ENCODE peak calls at places on chromosome 15, in four cellular contexts. I, M, H and Z are unnamed samples.

GRCh38 chr15:90866161-90866715 is 2.1 kb upstream of the FURIN start:
- DNase-seq in H (no peak), I (no peak), M (no peak), Z (no peak)

GRCh38 chr15:77632760-77633133 is at the start of gene LINGO1:
- DNase-seq in M (peak), H (no peak), I (no peak), Z (no peak)

GRCh38 chr15:40354408-40355171 is 3.4 kb upstream of the DISP2 start:
- DNase-seq in H (no peak), I (no peak), M (peak), Z (no peak)

GRCh38 chr15:67076147-67076843 is 10.9 kb downstream of the SMAD3 start:
- DNase-seq in H (no peak), M (peak), I (peak), Z (no peak)

GRCh38 chr15:68578960-68579935 is at the start of gene CORO2B:
- DNase-seq in I (no peak), H (no peak), M (no peak), Z (no peak)

GRCh38 chr15:67110400-67110799 is 45.0 kb downstream of the SMAD3 start:
- DNase-seq in I (no peak), M (no peak), H (no peak), Z (no peak)

GRCh38 chr15:92921215-92922131 is 21.3 kb downstream of the CHD2 start:
- DNase-seq in I (peak), H (no peak), M (no peak), Z (no peak)

GRCh38 chr15:50884583-50884982 is 23.9 kb upstream of the AP4E1 start:
- DNase-seq in M (no peak), H (no peak), I (no peak), Z (no peak)

GRCh38 chr15:39936187-39936586 is 2.3 kb downstream of the EIF2AK4 start:
- DNase-seq in H (no peak), I (no peak), M (no peak), Z (no peak)

GRCh38 chr15:81825136-81825535 is 220.7 kb downstream of the MEX3B start:
- DNase-seq in M (no peak), H (no peak), I (no peak), Z (no peak)

GRCh38 chr15:74196175-74196574 is 6.4 kb downstream of the STRA6 start:
- DNase-seq in I (peak), H (no peak), M (no peak), Z (peak)

GRCh38 chr15:37106490-37107001 is 6.2 kb upstream of the MEIS2 start:
- DNase-seq in M (peak), I (no peak), H (no peak), Z (no peak)

GRCh38 chr15:34246276-34247010 is 21.6 kb downstream of the EMC4 start:
- DNase-seq in I (no peak), H (no peak), M (no peak), Z (no peak)

GRCh38 chr15:64653757-64654156 is 121.6 kb downstream of the RBPMS2 start:
- DNase-seq in H (no peak), M (no peak), I (no peak), Z (no peak)

GRCh38 chr15:100558771-100559254 is 30.1 kb upstream of the CERS3 start:
- DNase-seq in I (no peak), H (no peak), M (no peak), Z (no peak)

GRCh38 chr15:74632601-74633000 is 17.0 kb downstream of the CLK3 start:
- DNase-seq in H (no peak), M (no peak), I (no peak), Z (no peak)

GRCh38 chr15:80418892-80419537 is 14.8 kb downstream of the ARNT2 start:
- DNase-seq in I (peak), M (peak), H (no peak), Z (peak)

GRCh38 chr15:89112341-89112971 is 24.2 kb downstream of the ABHD2 start:
- DNase-seq in H (no peak), M (no peak), I (peak), Z (peak)

GRCh38 chr15:74626752-74627692 is 11.4 kb downstream of the CLK3 start:
- DNase-seq in M (no peak), H (no peak), I (no peak), Z (no peak)

GRCh38 chr15:99762288-99762687 is 29.1 kb upstream of the LYSMD4 start:
- DNase-seq in I (no peak), M (no peak), H (no peak), Z (no peak)

GRCh38 chr15:100170280-100170654 is 171.5 kb downstream of the ADAMTS17 start:
- DNase-seq in H (no peak), I (no peak), M (no peak), Z (no peak)

GRCh38 chr15:94456246-94456645 is 224.9 kb downstream of the MCTP2 start:
- DNase-seq in M (no peak), H (no peak), I (no peak), Z (no peak)

GRCh38 chr15:59828262-59828661 is 139.1 kb upstream of the BNIP2 start:
- DNase-seq in H (no peak), M (no peak), I (no peak), Z (no peak)

GRCh38 chr15:65816441-65816840 is 24.3 kb upstream of the DENND4A start:
- DNase-seq in M (no peak), I (no peak), H (no peak), Z (no peak)

GRCh38 chr15:88108991-88109390 is 147.5 kb downstream of the NTRK3 start:
- DNase-seq in I (no peak), H (no peak), M (no peak), Z (no peak)

GRCh38 chr15:89829616-89830440 is 15.2 kb upstream of the ANPEP start:
- DNase-seq in I (no peak), H (no peak), M (no peak), Z (no peak)

GRCh38 chr15:74798388-74799254 is 14.0 kb upstream of the LMAN1L start:
- DNase-seq in I (no peak), H (no peak), M (no peak), Z (no peak)

GRCh38 chr15:100909582-100909981 is 9.6 kb upstream of the LRRK1 start:
- DNase-seq in M (no peak), I (no peak), H (no peak), Z (no peak)

GRCh38 chr15:59339252-59339672 is 33.4 kb downstream of the MYO1E start:
- DNase-seq in H (no peak), I (no peak), M (no peak), Z (peak)

GRCh38 chr15:44541282-44541958 is 4.5 kb downstream of the EIF3J start:
- DNase-seq in H (no peak), I (no peak), M (no peak), Z (peak)

GRCh38 chr15:101171954-101172353 is 79.9 kb downstream of the CHSY1 start:
- DNase-seq in H (no peak), M (no peak), I (no peak), Z (no peak)

GRCh38 chr15:99983171-99983891 is 250.1 kb upstream of the LYSMD4 start:
- DNase-seq in H (peak), I (no peak), M (no peak), Z (no peak)

GRCh38 chr15:29132786-29133185 is 136.8 kb downstream of the NSMCE3 start:
- DNase-seq in I (no peak), H (no peak), M (no peak), Z (no peak)

GRCh38 chr15:80578871-80579270 is 116.2 kb upstream of the ABHD17C start:
- DNase-seq in H (no peak), M (no peak), I (no peak), Z (no peak)

GRCh38 chr15:88894348-88894818 is 961 bp downstream of the HAPLN3 start:
- DNase-seq in M (peak), I (no peak), H (no peak), Z (peak)

GRCh38 chr15:90097475-90097874 is 4.8 kb downstream of the IDH2 start:
- DNase-seq in H (no peak), I (no peak), M (no peak), Z (no peak)

GRCh38 chr15:51714162-51714561 is 23.3 kb downstream of the LYSMD2 start:
- DNase-seq in I (no peak), H (no peak), M (no peak), Z (no peak)

GRCh38 chr15:68348064-68348463 is 70.5 kb downstream of the FEM1B start:
- DNase-seq in H (no peak), M (peak), I (no peak), Z (no peak)

GRCh38 chr15:100114526-100114925 is 227.2 kb downstream of the ADAMTS17 start:
- DNase-seq in M (no peak), I (no peak), H (no peak), Z (no peak)

GRCh38 chr15:63061971-63062370 is 19.4 kb downstream of the TPM1 start:
- DNase-seq in I (no peak), H (no peak), M (no peak), Z (no peak)

GRCh38 chr15:63059075-63059474 is 16.5 kb downstream of the TPM1 start:
- DNase-seq in M (no peak), I (no peak), H (no peak), Z (no peak)

GRCh38 chr15:63059573-63060216 is 17.1 kb downstream of the TPM1 start:
- DNase-seq in I (no peak), M (no peak), H (no peak), Z (no peak)

GRCh38 chr15:63063164-63063756 is 20.7 kb downstream of the TPM1 start:
- DNase-seq in H (no peak), I (no peak), M (peak), Z (no peak)

DNA sequence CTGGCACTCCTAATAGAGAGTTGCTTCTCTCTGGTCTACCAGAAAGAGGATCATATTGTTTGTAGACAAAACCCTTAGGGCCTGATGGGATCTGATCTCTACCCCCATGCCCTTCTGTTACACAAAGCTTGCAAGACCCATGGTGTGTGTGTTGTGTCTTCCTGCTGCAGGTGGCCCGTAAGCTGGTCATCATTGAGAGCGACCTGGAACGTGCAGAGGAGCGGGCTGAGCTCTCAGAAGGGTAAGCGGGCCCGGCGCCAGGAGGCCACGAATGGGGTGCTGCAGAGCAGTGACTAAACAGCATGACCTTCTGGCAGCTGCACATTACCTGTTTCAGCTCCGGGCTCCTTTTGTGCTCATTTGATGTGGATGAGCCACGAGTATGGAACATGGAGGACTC is 18.2 kb downstream of the TPM1 start:
- DNase-seq in I (no peak), H (no peak), M (no peak), Z (no peak)
- TF ChIP-seq POLR2AphosphoS5 in I (no peak), H (peak), M (no peak), Z (no peak)

GRCh38 chr15:70342141-70342540 is 244.4 kb upstream of the TLE3 start:
- DNase-seq in H (no peak), I (no peak), M (no peak), Z (no peak)
- TF ChIP-seq FOSL1 in H (no peak), I (no peak), M (no peak), Z (no peak)

DNA sequence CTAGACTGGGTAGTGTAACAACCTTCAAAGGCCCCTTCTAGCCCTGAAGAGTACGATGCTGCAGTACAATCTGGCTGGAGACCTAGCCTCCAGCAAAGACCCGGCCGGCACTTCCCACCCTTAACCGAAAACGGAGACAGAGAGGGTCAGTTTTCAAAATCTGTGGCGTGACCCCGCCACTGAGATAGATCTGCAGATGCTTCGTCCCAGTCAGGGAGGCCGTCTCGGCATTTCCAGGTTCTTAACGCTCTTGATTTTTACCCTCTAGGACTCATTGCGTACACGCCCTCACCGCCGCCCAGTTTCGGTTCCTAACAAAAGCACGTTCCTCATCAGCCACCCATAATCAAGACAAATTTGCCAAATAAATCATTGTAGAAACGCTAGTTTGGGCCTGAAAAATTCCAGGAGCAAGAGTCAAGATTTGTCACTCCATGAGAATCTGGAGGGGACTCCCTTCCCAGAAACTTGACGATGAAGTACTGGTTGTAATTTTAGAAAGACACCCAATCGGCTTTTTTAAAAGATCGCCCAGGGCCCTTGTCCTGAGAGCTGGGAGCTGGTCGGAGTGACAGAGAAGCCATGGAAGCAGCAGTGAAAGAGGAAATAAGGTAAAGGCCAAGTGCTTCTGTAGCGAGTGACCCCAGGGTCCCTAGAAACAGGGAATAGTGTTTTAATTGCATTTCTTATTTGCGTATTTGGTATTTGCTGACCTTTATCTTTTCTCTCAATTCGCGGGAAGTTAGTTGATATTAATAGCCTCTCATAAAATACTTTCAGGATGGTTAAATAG is 863 bp upstream of the TMEM87A start:
- DNase-seq in H (no peak), I (no peak), M (peak), Z (peak)
- TF ChIP-seq POLR2AphosphoS5 in H (no peak), I (no peak), M (no peak), Z (no peak)

DNA sequence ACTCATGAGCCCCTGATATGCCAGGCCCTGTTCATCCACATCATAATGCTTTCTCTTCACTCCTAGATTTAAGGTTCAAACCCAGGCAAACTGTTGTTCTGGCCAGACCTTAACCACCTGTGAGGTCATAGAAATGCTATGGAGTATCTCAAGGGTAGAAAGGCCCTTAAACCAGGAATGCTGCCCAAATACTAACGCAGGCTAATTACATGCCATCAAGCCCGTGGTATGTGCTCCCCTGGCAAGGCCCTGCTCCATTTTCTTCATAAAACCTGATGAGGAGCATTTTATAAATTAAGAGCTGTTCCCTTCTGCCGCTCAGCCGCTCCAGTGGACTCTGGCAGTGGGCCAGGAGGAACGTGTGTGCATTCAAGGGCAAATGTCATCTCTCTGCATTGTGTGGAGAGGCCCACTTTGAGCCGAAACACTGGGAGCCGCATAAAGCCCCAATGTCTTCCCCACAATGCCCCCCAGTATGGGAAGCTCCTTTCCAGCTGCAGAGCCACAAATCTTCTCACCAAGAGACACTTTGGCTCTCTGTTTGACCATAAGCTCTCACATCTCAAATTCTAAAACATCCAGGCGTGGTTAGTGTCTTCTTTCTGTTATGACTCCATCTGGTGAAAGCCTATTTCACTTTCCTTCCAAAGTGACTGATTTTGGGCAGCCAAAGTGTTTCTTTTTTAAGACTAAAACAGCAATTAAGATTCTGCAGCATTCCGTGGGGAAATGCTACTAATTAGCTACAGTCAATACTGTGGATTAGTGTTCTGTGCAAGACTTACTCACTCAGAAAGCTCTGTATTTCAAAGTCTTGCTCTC is 210.7 kb upstream of the NR2E3 start:
- DNase-seq in M (no peak), H (no peak), I (no peak), Z (no peak)
- TF ChIP-seq FOSL1 in M (no peak), H (no peak), I (no peak), Z (no peak)

GRCh38 chr15:62896969-62897486 is 145.5 kb upstream of the TPM1 start:
- DNase-seq in H (no peak), M (peak), I (peak), Z (peak)
- TF ChIP-seq POLR2AphosphoS5 in H (no peak), M (no peak), I (peak), Z (no peak)

DNA sequence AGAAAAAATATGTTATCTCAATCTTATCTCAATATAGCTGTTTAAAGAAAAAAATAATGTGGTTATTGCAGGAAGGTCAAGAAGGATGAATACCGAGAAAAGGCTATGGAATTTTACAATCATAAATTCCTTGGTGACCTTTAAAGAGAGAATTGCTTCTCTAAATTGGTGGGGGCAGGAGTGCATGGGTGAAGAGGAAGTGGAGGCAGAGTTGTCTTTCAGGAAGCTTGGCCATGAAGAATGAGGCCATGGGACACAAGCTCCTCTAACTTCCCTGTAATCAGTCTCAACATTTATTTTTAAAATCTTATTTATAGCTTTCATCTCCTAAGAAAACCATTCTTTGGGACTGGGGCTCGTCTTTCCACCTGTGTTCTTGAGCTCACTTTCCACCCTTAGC is 22.4 kb upstream of the ALDH1A2 start:
- DNase-seq in I (no peak), M (no peak), H (no peak), Z (no peak)
- TF ChIP-seq FOSL1 in I (no peak), M (no peak), H (no peak), Z (no peak)